ENCODE peak calls at places on chromosomes 2 and 18, in eight cellular contexts. Y, N, H, B, R, E, W and Z are unnamed samples.

GRCh38 chr2:134306521-134306920 is 52.6 kb downstream of the MGAT5 start:
- DNase-seq in W (no peak), R (no peak), N (no peak), B (no peak), E (no peak), Y (no peak), H (no peak), Z (no peak)

GRCh38 chr18:74861154-74861553 is 263.5 kb downstream of the ZNF407 start:
- DNase-seq in R (no peak), B (no peak), W (peak; percentile 13), H (no peak), E (peak; percentile 68), Y (no peak), N (no peak), Z (no peak)

GRCh38 chr2:45009303-45009927 is at the start of gene SIX2:
- DNase-seq in N (peak; percentile 98), R (no peak), B (peak; percentile 93), E (peak; percentile 78), H (no peak), W (peak; percentile 41), Y (peak; percentile 88), Z (peak; percentile 85)

GRCh38 chr2:231016576-231017249 is 20.6 kb upstream of the C2orf72 start:
- DNase-seq in W (no peak), Y (no peak), N (no peak), H (no peak), B (no peak), E (no peak), R (no peak), Z (no peak)

GRCh38 chr2:232714969-232715368 is 17.8 kb downstream of the GIGYF2 start:
- DNase-seq in Y (no peak), E (no peak), B (no peak), R (no peak), H (no peak), N (no peak), W (no peak), Z (no peak)

GRCh38 chr2:224982910-224983688 is 59.2 kb downstream of the DOCK10 start:
- DNase-seq in B (no peak), N (no peak), R (no peak), E (peak; percentile 59), W (no peak), Y (no peak), H (no peak), Z (no peak)

GRCh38 chr2:119408221-119408619 is 23.4 kb upstream of the TMEM37 start:
- DNase-seq in Y (no peak), B (no peak), R (no peak), W (no peak), N (no peak), H (no peak), E (no peak), Z (no peak)

GRCh38 chr2:199558156-199558555 is 100.4 kb upstream of the SATB2 start:
- DNase-seq in W (no peak), Y (no peak), H (no peak), N (no peak), R (no peak), E (no peak), B (no peak), Z (no peak)

GRCh38 chr18:42112657-42113420 is 157.8 kb downstream of the PIK3C3 start:
- DNase-seq in W (peak; percentile 82), H (no peak), R (no peak), E (no peak), Y (no peak), B (no peak), N (no peak), Z (no peak)

GRCh38 chr2:50746526-50746925 is 285.4 kb downstream of the NRXN1 start:
- DNase-seq in B (peak; percentile 37), W (peak; percentile 22), R (no peak), H (no peak), E (peak; percentile 33), Y (peak; percentile 11), N (no peak), Z (peak; percentile 28)

GRCh38 chr2:217107480-217107879 is 247.6 kb upstream of the TNP1 start:
- DNase-seq in H (no peak), E (no peak), R (no peak), B (no peak), W (no peak), N (no peak), Y (no peak), Z (no peak)

GRCh38 chr2:111617804-111618576 is 266.0 kb downstream of the ANAPC1 start:
- DNase-seq in H (no peak), Y (no peak), B (no peak), W (peak; percentile 71), N (peak; percentile 11), R (no peak), E (no peak), Z (peak; percentile 34)

GRCh38 chr2:54555318-54555837 is 99.3 kb downstream of the SPTBN1 start:
- DNase-seq in R (no peak), B (no peak), E (no peak), W (peak; percentile 89), N (no peak), Y (no peak), H (no peak), Z (no peak)

GRCh38 chr2:114807666-114808065 is 365.2 kb downstream of the DPP10 start:
- DNase-seq in H (no peak), Y (no peak), E (no peak), N (no peak), W (no peak), R (no peak), B (no peak), Z (no peak)

GRCh38 chr18:24000613-24001490 is 13.7 kb upstream of the TTC39C start:
- DNase-seq in H (no peak), N (no peak), W (no peak), B (no peak), Y (no peak), E (no peak), R (no peak), Z (no peak)

GRCh38 chr2:237500681-237501424 is 13.8 kb downstream of the MLPH start:
- DNase-seq in Y (no peak), E (peak; percentile 100), H (peak; percentile 94), R (no peak), B (no peak), W (no peak), N (peak; percentile 99), Z (peak; percentile 94)

GRCh38 chr2:100786297-100786658 is 33.7 kb upstream of the NPAS2 start:
- DNase-seq in E (peak; percentile 34), N (peak; percentile 91), Y (peak; percentile 47), B (no peak), W (no peak), R (no peak), H (no peak), Z (no peak)

GRCh38 chr18:58937913-58938312 is 73.2 kb downstream of the ZNF532 start:
- DNase-seq in B (no peak), W (no peak), H (no peak), N (no peak), Y (no peak), E (peak; percentile 51), R (no peak), Z (no peak)

GRCh38 chr2:99811544-99811943 is 321.7 kb upstream of the REV1 start:
- DNase-seq in N (peak; percentile 62), E (peak; percentile 61), Y (no peak), W (no peak), R (no peak), H (no peak), B (no peak), Z (no peak)

GRCh38 chr2:157312866-157313486 is 12.6 kb downstream of the ERMN start:
- DNase-seq in W (no peak), N (no peak), H (no peak), Y (no peak), E (no peak), R (no peak), B (no peak), Z (no peak)